ENCODE peak calls at places on chromosomes 12 and 14, in four cellular contexts. Y, I, U and B are unnamed samples.

GRCh38 chr12:9033244-9033887 is 44.0 kb downstream of the KLRG1 start:
- DNase-seq in U (no peak), I (no peak), Y (no peak), B (no peak)

GRCh38 chr12:63068857-63069442 is 82.1 kb downstream of the AVPR1A start:
- DNase-seq in Y (peak; percentile 26), I (no peak), U (no peak), B (no peak)

GRCh38 chr12:3160081-3160480 is 82.9 kb downstream of the TSPAN9 start:
- DNase-seq in Y (no peak), U (no peak), I (no peak), B (no peak)

GRCh38 chr14:54489731-54490447 is 1.1 kb upstream of the GMFB start:
- DNase-seq in I (no peak), Y (no peak), U (no peak), B (no peak)

GRCh38 chr12:109597795-109598427 is 24.3 kb downstream of the MVK start:
- DNase-seq in U (peak; percentile 52), Y (peak; percentile 92), I (peak; percentile 26), B (peak; percentile 52)

GRCh38 chr12:62533087-62533754 is 66.6 kb downstream of the MON2 start:
- DNase-seq in Y (no peak), I (no peak), U (no peak), B (no peak)

GRCh38 chr14:102777711-102778615 is 714 bp downstream of the TRAF3 start:
- DNase-seq in I (no peak), Y (peak; percentile 35), U (no peak), B (peak; percentile 8)

GRCh38 chr12:120234643-120235368 is 30.7 kb downstream of the PXN start:
- DNase-seq in U (no peak), Y (peak; percentile 74), I (no peak), B (no peak)

GRCh38 chr12:81123611-81124010 is 45.7 kb downstream of the ACSS3 start:
- DNase-seq in I (no peak), Y (no peak), U (no peak), B (no peak)

GRCh38 chr12:40054554-40055226 is 51.2 kb downstream of the SLC2A13 start:
- DNase-seq in U (no peak), I (no peak), Y (no peak), B (no peak)

GRCh38 chr12:21751517-21751916 is 23.0 kb downstream of the KCNJ8 start:
- DNase-seq in U (no peak), Y (no peak), I (no peak), B (no peak)

GRCh38 chr12:26369588-26369987 is 174.2 kb downstream of the SSPN start:
- DNase-seq in U (no peak), Y (no peak), I (no peak), B (no peak)

GRCh38 chr14:93035917-93036651 is 79.6 kb downstream of the ITPK1 start:
- DNase-seq in Y (peak; percentile 39), U (no peak), I (no peak), B (no peak)

GRCh38 chr14:50831704-50832130 is 755 bp upstream of the NIN start:
- DNase-seq in U (no peak), Y (no peak), I (no peak), B (no peak)

GRCh38 chr12:53950441-53950781 is 4.3 kb upstream of the HOXC12 start:
- DNase-seq in I (no peak), Y (no peak), U (no peak), B (no peak)

GRCh38 chr12:21526053-21526452 is at the start of gene SPX:
- DNase-seq in I (no peak), U (no peak), Y (no peak), B (no peak)

GRCh38 chr12:27779416-27779815 is 617 bp upstream of the KLHL42 start:
- DNase-seq in Y (peak; percentile 50), I (no peak), U (no peak), B (no peak)